ENCODE peak calls at places on chromosome 22, in six cellular contexts. One of them, this sample, is unnamed.

GRCh38 chr22:28222976-28223375 is 303.9 kb upstream of the PITPNB start:
- DNase-seq in fibroblast of lung: no peak
- DNase-seq in cardiac muscle cell: peak; percentile 44
- DNase-seq in sigmoid colon: no peak
- DNase-seq in hepatocyte: no peak
- DNase-seq in OCI-LY7: no peak
- DNase-seq in this sample: no peak

GRCh38 chr22:49266561-49267519 is 560.8 kb downstream of the BRD1 start:
- DNase-seq in fibroblast of lung: no peak
- DNase-seq in cardiac muscle cell: no peak
- DNase-seq in sigmoid colon: no peak
- DNase-seq in hepatocyte: no peak
- DNase-seq in OCI-LY7: no peak
- DNase-seq in this sample: peak; percentile 87

GRCh38 chr22:20425821-20426615 is 11.6 kb downstream of the SCARF2 start:
- DNase-seq in fibroblast of lung: no peak
- DNase-seq in cardiac muscle cell: no peak
- DNase-seq in sigmoid colon: no peak
- DNase-seq in hepatocyte: no peak
- DNase-seq in OCI-LY7: no peak
- DNase-seq in this sample: peak; percentile 84

GRCh38 chr22:50098052-50098451 is 8.2 kb downstream of the MOV10L1 start:
- DNase-seq in fibroblast of lung: no peak
- DNase-seq in cardiac muscle cell: no peak
- DNase-seq in sigmoid colon: no peak
- DNase-seq in hepatocyte: no peak
- DNase-seq in OCI-LY7: no peak
- DNase-seq in this sample: no peak

GRCh38 chr22:24432059-24432853 is 4.9 kb downstream of the ADORA2A start:
- DNase-seq in fibroblast of lung: peak; percentile 37
- DNase-seq in cardiac muscle cell: peak; percentile 82
- DNase-seq in sigmoid colon: peak; percentile 87
- DNase-seq in hepatocyte: peak; percentile 46
- DNase-seq in OCI-LY7: peak; percentile 72
- DNase-seq in this sample: peak; percentile 83

GRCh38 chr22:21730535-21731308 is 4.9 kb downstream of the YPEL1 start:
- DNase-seq in fibroblast of lung: no peak
- DNase-seq in cardiac muscle cell: no peak
- DNase-seq in sigmoid colon: no peak
- DNase-seq in hepatocyte: no peak
- DNase-seq in OCI-LY7: no peak
- DNase-seq in this sample: no peak

GRCh38 chr22:21457023-21457787 is 10.0 kb upstream of the TMEM191C start:
- DNase-seq in fibroblast of lung: peak; percentile 15
- DNase-seq in cardiac muscle cell: no peak
- DNase-seq in sigmoid colon: no peak
- DNase-seq in hepatocyte: peak; percentile 54
- DNase-seq in OCI-LY7: no peak
- DNase-seq in this sample: peak; percentile 72

GRCh38 chr22:50170453-50171318 is at the start of gene PANX2:
- DNase-seq in fibroblast of lung: no peak
- DNase-seq in cardiac muscle cell: peak; percentile 27
- DNase-seq in sigmoid colon: no peak
- DNase-seq in hepatocyte: no peak
- DNase-seq in OCI-LY7: no peak
- DNase-seq in this sample: no peak

GRCh38 chr22:48210812-48211211 is 1448.4 kb downstream of the TBC1D22A start:
- DNase-seq in fibroblast of lung: no peak
- DNase-seq in cardiac muscle cell: no peak
- DNase-seq in sigmoid colon: no peak
- DNase-seq in hepatocyte: no peak
- DNase-seq in OCI-LY7: no peak
- DNase-seq in this sample: no peak

GRCh38 chr22:16721969-16722368 is 103.2 kb downstream of the XKR3 start:
- DNase-seq in fibroblast of lung: no peak
- DNase-seq in cardiac muscle cell: no peak
- DNase-seq in sigmoid colon: no peak
- DNase-seq in hepatocyte: no peak
- DNase-seq in OCI-LY7: no peak
- DNase-seq in this sample: no peak

GRCh38 chr22:49269928-49270327 is 557.7 kb downstream of the BRD1 start:
- DNase-seq in fibroblast of lung: no peak
- DNase-seq in cardiac muscle cell: no peak
- DNase-seq in sigmoid colon: no peak
- DNase-seq in hepatocyte: no peak
- DNase-seq in OCI-LY7: no peak
- DNase-seq in this sample: peak; percentile 65

GRCh38 chr22:32469799-32470212 is 4.8 kb upstream of the FBXO7 start:
- DNase-seq in fibroblast of lung: peak; percentile 63
- DNase-seq in cardiac muscle cell: peak; percentile 50
- DNase-seq in sigmoid colon: peak; percentile 75
- DNase-seq in hepatocyte: peak; percentile 55
- DNase-seq in OCI-LY7: no peak
- DNase-seq in this sample: no peak

GRCh38 chr22:35352214-35353111 is 28.4 kb upstream of the HMOX1 start:
- DNase-seq in fibroblast of lung: no peak
- DNase-seq in cardiac muscle cell: no peak
- DNase-seq in sigmoid colon: peak; percentile 88
- DNase-seq in hepatocyte: no peak
- DNase-seq in OCI-LY7: peak; percentile 91
- DNase-seq in this sample: no peak

GRCh38 chr22:50435701-50436115 is 39.1 kb downstream of the SBF1 start:
- DNase-seq in fibroblast of lung: no peak
- DNase-seq in cardiac muscle cell: no peak
- DNase-seq in sigmoid colon: no peak
- DNase-seq in hepatocyte: no peak
- DNase-seq in OCI-LY7: no peak
- DNase-seq in this sample: no peak

GRCh38 chr22:21681566-21682370 is 16.0 kb downstream of the PPIL2 start:
- DNase-seq in fibroblast of lung: no peak
- DNase-seq in cardiac muscle cell: no peak
- DNase-seq in sigmoid colon: no peak
- DNase-seq in hepatocyte: peak; percentile 2
- DNase-seq in OCI-LY7: no peak
- DNase-seq in this sample: no peak

GRCh38 chr22:20583471-20583922 is 76.1 kb downstream of the MED15 start:
- DNase-seq in fibroblast of lung: no peak
- DNase-seq in cardiac muscle cell: no peak
- DNase-seq in sigmoid colon: no peak
- DNase-seq in hepatocyte: no peak
- DNase-seq in OCI-LY7: no peak
- DNase-seq in this sample: no peak

GRCh38 chr22:24894998-24895397 is 51.5 kb downstream of the LHFPL7 start:
- DNase-seq in fibroblast of lung: peak; percentile 86
- DNase-seq in cardiac muscle cell: peak; percentile 92
- DNase-seq in sigmoid colon: peak; percentile 88
- DNase-seq in hepatocyte: peak; percentile 65
- DNase-seq in OCI-LY7: no peak
- DNase-seq in this sample: no peak

GRCh38 chr22:17865183-17866055 is 91.2 kb upstream of the BID start:
- DNase-seq in fibroblast of lung: no peak
- DNase-seq in cardiac muscle cell: no peak
- DNase-seq in sigmoid colon: no peak
- DNase-seq in hepatocyte: no peak
- DNase-seq in OCI-LY7: no peak
- DNase-seq in this sample: no peak

GRCh38 chr22:24178021-24178431 is 3.3 kb upstream of the SUSD2 start:
- DNase-seq in fibroblast of lung: no peak
- DNase-seq in cardiac muscle cell: no peak
- DNase-seq in sigmoid colon: no peak
- DNase-seq in hepatocyte: no peak
- DNase-seq in OCI-LY7: no peak
- DNase-seq in this sample: no peak

GRCh38 chr22:17675584-17675983 is 37.0 kb downstream of the BCL2L13 start:
- DNase-seq in fibroblast of lung: no peak
- DNase-seq in cardiac muscle cell: no peak
- DNase-seq in sigmoid colon: no peak
- DNase-seq in hepatocyte: no peak
- DNase-seq in OCI-LY7: no peak
- DNase-seq in this sample: no peak

GRCh38 chr22:30490399-30490798 is 15.1 kb downstream of the SEC14L4 start:
- DNase-seq in fibroblast of lung: no peak
- DNase-seq in cardiac muscle cell: no peak
- DNase-seq in sigmoid colon: no peak
- DNase-seq in hepatocyte: no peak
- DNase-seq in OCI-LY7: no peak
- DNase-seq in this sample: peak; percentile 55
- TF ChIP-seq CTCF in fibroblast of lung: no peak
- TF ChIP-seq CTCF in cardiac muscle cell: peak; percentile 31
- TF ChIP-seq CTCF in sigmoid colon: no peak
- TF ChIP-seq CTCF in hepatocyte: no peak
- TF ChIP-seq CTCF in OCI-LY7: peak; percentile 58
- TF ChIP-seq CTCF in this sample: peak; percentile 26

DNA sequence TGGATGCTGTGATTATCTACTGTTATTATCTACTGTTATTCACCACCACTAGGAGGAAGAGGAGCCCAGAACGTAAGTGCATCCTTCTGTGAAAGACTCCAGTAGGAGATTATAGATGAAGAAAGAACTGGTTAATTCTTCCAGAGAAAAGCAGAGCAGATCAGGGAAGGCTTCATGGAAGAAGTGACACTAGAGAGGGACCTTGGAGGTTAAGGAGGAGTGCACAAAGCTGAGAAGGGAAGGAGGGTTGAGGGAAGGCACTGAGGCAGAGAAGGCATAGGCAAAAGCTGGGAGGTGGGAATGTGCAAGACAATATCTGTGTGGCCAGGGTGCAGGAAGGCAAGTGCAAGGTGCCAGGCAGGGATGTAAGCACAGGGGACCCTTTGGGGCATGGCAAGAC is 13.5 kb downstream of the CRYBB1 start:
- DNase-seq in fibroblast of lung: no peak
- DNase-seq in cardiac muscle cell: no peak
- DNase-seq in sigmoid colon: no peak
- DNase-seq in hepatocyte: no peak
- DNase-seq in OCI-LY7: no peak
- DNase-seq in this sample: peak; percentile 28
- TF ChIP-seq CTCF in fibroblast of lung: no peak
- TF ChIP-seq CTCF in cardiac muscle cell: no peak
- TF ChIP-seq CTCF in sigmoid colon: no peak
- TF ChIP-seq CTCF in hepatocyte: no peak
- TF ChIP-seq CTCF in OCI-LY7: peak; percentile 31
- TF ChIP-seq CTCF in this sample: no peak

GRCh38 chr22:45441158-45441557 is 27.7 kb downstream of the RIBC2 start:
- DNase-seq in fibroblast of lung: peak; percentile 78
- DNase-seq in cardiac muscle cell: peak; percentile 72
- DNase-seq in sigmoid colon: peak; percentile 84
- DNase-seq in hepatocyte: peak; percentile 78
- DNase-seq in OCI-LY7: peak; percentile 30
- DNase-seq in this sample: no peak
- TF ChIP-seq CTCF in fibroblast of lung: peak; percentile 79
- TF ChIP-seq CTCF in cardiac muscle cell: peak; percentile 82
- TF ChIP-seq CTCF in sigmoid colon: peak; percentile 68
- TF ChIP-seq CTCF in hepatocyte: peak; percentile 69
- TF ChIP-seq CTCF in OCI-LY7: peak; percentile 64
- TF ChIP-seq CTCF in this sample: peak; percentile 84

GRCh38 chr22:43827926-43828710 is 16.0 kb upstream of the EFCAB6 start:
- DNase-seq in fibroblast of lung: no peak
- DNase-seq in cardiac muscle cell: no peak
- DNase-seq in sigmoid colon: peak; percentile 52
- DNase-seq in hepatocyte: no peak
- DNase-seq in OCI-LY7: no peak
- DNase-seq in this sample: no peak
- TF ChIP-seq CTCF in fibroblast of lung: no peak
- TF ChIP-seq CTCF in cardiac muscle cell: no peak
- TF ChIP-seq CTCF in sigmoid colon: no peak
- TF ChIP-seq CTCF in hepatocyte: no peak
- TF ChIP-seq CTCF in OCI-LY7: no peak
- TF ChIP-seq CTCF in this sample: no peak

GRCh38 chr22:46297151-46297819 is 615 bp downstream of the GTSE1 start:
- DNase-seq in fibroblast of lung: peak; percentile 9
- DNase-seq in cardiac muscle cell: peak; percentile 30
- DNase-seq in sigmoid colon: no peak
- DNase-seq in hepatocyte: peak; percentile 47
- DNase-seq in OCI-LY7: peak; percentile 52
- DNase-seq in this sample: peak; percentile 84

GRCh38 chr22:46294784-46295183 is 1.9 kb upstream of the GTSE1 start:
- DNase-seq in fibroblast of lung: no peak
- DNase-seq in cardiac muscle cell: no peak
- DNase-seq in sigmoid colon: no peak
- DNase-seq in hepatocyte: no peak
- DNase-seq in OCI-LY7: no peak
- DNase-seq in this sample: no peak

GRCh38 chr22:46295277-46295971 is 1.2 kb upstream of the GTSE1 start:
- DNase-seq in fibroblast of lung: no peak
- DNase-seq in cardiac muscle cell: no peak
- DNase-seq in sigmoid colon: no peak
- DNase-seq in hepatocyte: no peak
- DNase-seq in OCI-LY7: peak; percentile 15
- DNase-seq in this sample: no peak

GRCh38 chr22:46299101-46299500 is 2.4 kb downstream of the GTSE1 start:
- DNase-seq in fibroblast of lung: no peak
- DNase-seq in cardiac muscle cell: no peak
- DNase-seq in sigmoid colon: no peak
- DNase-seq in hepatocyte: no peak
- DNase-seq in OCI-LY7: no peak
- DNase-seq in this sample: no peak

DNA sequence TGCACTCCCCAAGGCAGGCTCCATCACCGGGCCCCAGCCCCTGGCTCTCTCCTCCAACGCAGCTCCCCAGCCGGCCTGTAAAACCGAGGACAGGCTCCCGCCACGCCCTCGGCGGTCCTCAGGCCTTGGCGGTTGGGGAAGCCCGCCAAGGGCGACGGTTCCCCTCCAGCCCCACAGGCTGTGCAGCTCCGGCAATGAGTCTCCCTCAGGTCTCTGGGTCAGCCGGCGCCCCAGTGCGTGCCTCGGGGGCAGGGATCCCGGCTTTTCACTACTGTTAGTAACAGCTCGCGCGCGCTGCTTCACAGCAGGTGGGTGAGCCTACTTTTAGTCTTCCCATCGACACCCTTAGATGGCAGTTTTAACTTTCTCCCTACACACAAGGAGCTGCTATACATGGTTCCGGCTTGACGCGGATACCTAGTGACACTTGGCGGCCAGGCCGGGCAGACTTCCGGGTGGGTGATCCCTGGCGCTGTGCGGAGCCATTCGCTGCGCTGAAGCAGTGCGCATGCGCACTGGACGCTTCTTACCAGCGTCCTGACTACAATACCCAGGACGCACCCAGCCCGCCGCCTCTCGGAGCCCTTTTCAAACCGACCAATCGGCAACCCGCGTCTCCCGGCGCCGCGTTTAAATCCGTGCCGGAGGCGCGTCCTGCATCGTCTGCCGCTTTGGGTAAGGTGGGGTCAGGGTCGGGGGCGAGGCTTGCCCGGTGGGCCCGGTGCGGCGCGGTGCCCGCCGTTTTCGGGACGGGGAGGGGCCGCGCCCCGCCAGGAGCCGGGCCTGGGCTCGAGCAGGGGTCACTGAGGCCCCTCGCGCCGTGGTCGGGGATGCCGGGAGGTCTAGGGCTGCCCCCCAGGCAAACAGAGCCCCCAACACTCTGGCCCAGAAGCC is at the start of gene GTSE1:
- DNase-seq in fibroblast of lung: peak; percentile 96
- DNase-seq in cardiac muscle cell: peak; percentile 98
- DNase-seq in sigmoid colon: peak; percentile 99
- DNase-seq in hepatocyte: peak; percentile 99
- DNase-seq in OCI-LY7: peak; percentile 99
- DNase-seq in this sample: peak; percentile 99
- TF ChIP-seq CTCF in fibroblast of lung: no peak
- TF ChIP-seq CTCF in cardiac muscle cell: peak; percentile 8
- TF ChIP-seq CTCF in sigmoid colon: no peak
- TF ChIP-seq CTCF in hepatocyte: peak; percentile 35
- TF ChIP-seq CTCF in OCI-LY7: peak; percentile 38
- TF ChIP-seq CTCF in this sample: peak; percentile 65

GRCh38 chr22:42322562-42322926 is 52.1 kb upstream of the TCF20 start:
- DNase-seq in fibroblast of lung: no peak
- DNase-seq in cardiac muscle cell: no peak
- DNase-seq in sigmoid colon: no peak
- DNase-seq in hepatocyte: no peak
- DNase-seq in OCI-LY7: no peak
- DNase-seq in this sample: no peak
- TF ChIP-seq CTCF in fibroblast of lung: no peak
- TF ChIP-seq CTCF in cardiac muscle cell: no peak
- TF ChIP-seq CTCF in sigmoid colon: no peak
- TF ChIP-seq CTCF in hepatocyte: no peak
- TF ChIP-seq CTCF in OCI-LY7: no peak
- TF ChIP-seq CTCF in this sample: no peak